ENCODE peak calls at places on chromosome 1, in ten cellular contexts. E is mucosa of gallbladder; A is progenitor cell of endocrine pancreas; R is tibial nerve; K is T-helper 9 cell; X is stimulated activated CD4-positive, alpha-beta T cell treated with anti-CD3 and anti-CD28 coated beads, Interleukin-12 subunit alpha, Interleukin-12 subunit beta, amount 100 ng/mL, for 48 hours; M is left ventricle myocardium superior; F is mammary epithelial cell; I is RPMI8226; Q is epithelial cell of prostate. O is an unnamed sample.

GRCh38 chr1:33390550-33390949 is 40.3 kb downstream of the PHC2 start:
- DNase-seq in E (no peak), A (no peak), R (no peak), K (no peak), X (no peak), M (no peak), F (no peak), I (no peak), Q (no peak), O (no peak)

GRCh38 chr1:79193211-79194079 is 186.9 kb upstream of the ADGRL4 start:
- DNase-seq in E (no peak), A (no peak), R (no peak), K (no peak), X (no peak), M (no peak), F (peak), I (peak), Q (no peak), O (peak)

GRCh38 chr1:63320024-63320799 is 2.2 kb upstream of the FOXD3 start:
- DNase-seq in E (no peak), A (no peak), R (no peak), K (no peak), X (no peak), M (no peak), F (no peak), I (no peak), Q (no peak), O (no peak)

GRCh38 chr1:114524933-114525332 is 13.9 kb upstream of the TRIM33 start:
- DNase-seq in E (no peak), A (no peak), R (no peak), K (no peak), X (no peak), M (no peak), F (no peak), I (no peak), Q (no peak), O (no peak)

GRCh38 chr1:204883405-204883804 is 12.7 kb downstream of the NFASC start:
- DNase-seq in E (peak), A (no peak), R (no peak), K (no peak), X (no peak), M (no peak), F (no peak), I (no peak), Q (no peak), O (no peak)

GRCh38 chr1:26181586-26182371 is 4.5 kb downstream of the CNKSR1 start:
- DNase-seq in E (no peak), A (no peak), R (no peak), K (no peak), X (no peak), M (no peak), F (peak), I (no peak), Q (peak), O (no peak)

GRCh38 chr1:234994411-234995295 is 134.0 kb downstream of the TOMM20 start:
- DNase-seq in E (no peak), A (no peak), R (no peak), K (no peak), X (no peak), M (no peak), F (no peak), I (no peak), Q (no peak), O (no peak)

GRCh38 chr1:10680487-10680886 is 116.0 kb downstream of the CASZ1 start:
- DNase-seq in E (no peak), A (no peak), R (no peak), K (no peak), X (no peak), M (no peak), F (no peak), I (no peak), Q (no peak), O (no peak)

GRCh38 chr1:237341391-237341790 is 299.4 kb downstream of the RYR2 start:
- DNase-seq in E (no peak), A (no peak), R (no peak), K (no peak), X (no peak), M (no peak), F (no peak), I (no peak), Q (no peak), O (no peak)

GRCh38 chr1:221494670-221495069 is 247.2 kb downstream of the DUSP10 start:
- DNase-seq in E (peak), A (no peak), R (peak), K (no peak), X (no peak), M (no peak), F (peak), I (no peak), Q (peak), O (no peak)